ENCODE peak calls at places on chromosomes 3 and 15, in eight cellular contexts. U is glutamatergic neuron, H is fibroblast of lung, F is tibial nerve, N is AG09319, S is ovary, P is GM13977, Z is DND-41. T is an unnamed sample.
A peak's percentile ranks its signal among the peaks of the same experiment; 100 is the strongest.

GRCh38 chr15:77731067-77731466 is 98.4 kb upstream of the LINGO1 start:
- DNase-seq in U (no peak), H (no peak), F (no peak), N (no peak), S (no peak), P (no peak), Z (no peak), T (no peak)

GRCh38 chr3:40490916-40491315 is 14.0 kb downstream of the ZNF619 start:
- DNase-seq in U (no peak), H (peak; percentile 25), F (no peak), N (no peak), S (no peak), P (no peak), Z (no peak), T (no peak)

GRCh38 chr15:42359990-42360389 is 689 bp downstream of the CAPN3 start:
- DNase-seq in U (no peak), H (no peak), F (no peak), N (no peak), S (no peak), P (no peak), Z (no peak), T (no peak)

GRCh38 chr3:26498192-26498591 is 124.4 kb upstream of the LRRC3B start:
- DNase-seq in U (no peak), H (no peak), F (no peak), N (no peak), S (no peak), P (no peak), Z (no peak), T (no peak)

GRCh38 chr3:46840491-46840890 is 22.8 kb downstream of the MYL3 start:
- DNase-seq in U (no peak), H (no peak), F (no peak), N (no peak), S (no peak), P (no peak), Z (no peak), T (no peak)

GRCh38 chr3:18670755-18671154 is 245.6 kb upstream of the SATB1 start:
- DNase-seq in U (no peak), H (no peak), F (no peak), N (no peak), S (no peak), P (no peak), Z (no peak), T (no peak)

GRCh38 chr3:151308089-151308488 is 8.5 kb downstream of the GPR87 start:
- DNase-seq in U (no peak), H (no peak), F (no peak), N (no peak), S (no peak), P (no peak), Z (no peak), T (no peak)

GRCh38 chr3:175777495-175777894 is 918.4 kb downstream of the NAALADL2 start:
- DNase-seq in U (no peak), H (peak; percentile 33), F (no peak), N (no peak), S (no peak), P (no peak), Z (no peak), T (no peak)

GRCh38 chr3:18127864-18128185 is 297.3 kb downstream of the SATB1 start:
- DNase-seq in U (no peak), H (no peak), F (no peak), N (no peak), S (no peak), P (no peak), Z (no peak), T (no peak)

GRCh38 chr3:104108522-104108921 is 1258.2 kb upstream of the ALCAM start:
- DNase-seq in U (no peak), H (no peak), F (no peak), N (no peak), S (no peak), P (no peak), Z (no peak), T (no peak)

GRCh38 chr3:8505621-8506020 is 4.0 kb downstream of the LMCD1 start:
- DNase-seq in U (no peak), H (no peak), F (no peak), N (no peak), S (no peak), P (no peak), Z (no peak), T (no peak)

GRCh38 chr15:31974154-31974794 is 56.0 kb upstream of the CHRNA7 start:
- DNase-seq in U (no peak), H (no peak), F (no peak), N (no peak), S (no peak), P (no peak), Z (no peak), T (no peak)

GRCh38 chr3:117853923-117854322 is 1144.3 kb downstream of the TUSC7 start:
- DNase-seq in U (no peak), H (peak; percentile 87), F (no peak), N (peak; percentile 54), S (no peak), P (no peak), Z (no peak), T (no peak)

GRCh38 chr3:3799173-3800075 is at the start of gene LRRN1:
- DNase-seq in U (peak; percentile 94), H (no peak), F (no peak), N (no peak), S (peak; percentile 79), P (peak; percentile 67), Z (peak; percentile 12), T (peak; percentile 84)

GRCh38 chr3:177351757-177352158 is 154.5 kb upstream of the TBL1XR1 start:
- DNase-seq in U (no peak), H (no peak), F (no peak), N (no peak), S (no peak), P (peak; percentile 77), Z (no peak), T (no peak)

GRCh38 chr15:89621547-89621946 is 33.7 kb downstream of the KIF7 start:
- DNase-seq in U (no peak), H (no peak), F (no peak), N (no peak), S (no peak), P (no peak), Z (no peak), T (no peak)

GRCh38 chr3:186268616-186269448 is 93.2 kb downstream of the DGKG start:
- DNase-seq in U (peak; percentile 37), H (peak; percentile 44), F (no peak), N (no peak), S (no peak), P (no peak), Z (no peak), T (no peak)
- TF ChIP-seq CTCF in U (no peak), H (peak; percentile 12), F (no peak), N (peak; percentile 34), S (no peak), P (peak; percentile 12), Z (peak; percentile 36), T (peak; percentile 49)

GRCh38 chr3:23751485-23751811 is 54.3 kb upstream of the UBE2E1 start:
- DNase-seq in U (no peak), H (no peak), F (no peak), N (no peak), S (no peak), P (no peak), Z (no peak), T (no peak)

GRCh38 chr3:23750573-23751484 is 54.9 kb upstream of the UBE2E1 start:
- DNase-seq in U (no peak), H (no peak), F (no peak), N (no peak), S (no peak), P (no peak), Z (no peak), T (no peak)

GRCh38 chr3:23756206-23756840 is 49.4 kb upstream of the UBE2E1 start:
- DNase-seq in U (no peak), H (no peak), F (no peak), N (no peak), S (no peak), P (no peak), Z (no peak), T (no peak)

GRCh38 chr3:23752126-23752525 is 53.6 kb upstream of the UBE2E1 start:
- DNase-seq in U (no peak), H (no peak), F (no peak), N (no peak), S (no peak), P (no peak), Z (no peak), T (no peak)

GRCh38 chr3:23754215-23754614 is 51.5 kb upstream of the UBE2E1 start:
- DNase-seq in U (no peak), H (no peak), F (no peak), N (no peak), S (no peak), P (no peak), Z (no peak), T (no peak)
- TF ChIP-seq CTCF in U (no peak), H (no peak), F (no peak), N (no peak), S (no peak), P (no peak), Z (no peak), T (no peak)

DNA sequence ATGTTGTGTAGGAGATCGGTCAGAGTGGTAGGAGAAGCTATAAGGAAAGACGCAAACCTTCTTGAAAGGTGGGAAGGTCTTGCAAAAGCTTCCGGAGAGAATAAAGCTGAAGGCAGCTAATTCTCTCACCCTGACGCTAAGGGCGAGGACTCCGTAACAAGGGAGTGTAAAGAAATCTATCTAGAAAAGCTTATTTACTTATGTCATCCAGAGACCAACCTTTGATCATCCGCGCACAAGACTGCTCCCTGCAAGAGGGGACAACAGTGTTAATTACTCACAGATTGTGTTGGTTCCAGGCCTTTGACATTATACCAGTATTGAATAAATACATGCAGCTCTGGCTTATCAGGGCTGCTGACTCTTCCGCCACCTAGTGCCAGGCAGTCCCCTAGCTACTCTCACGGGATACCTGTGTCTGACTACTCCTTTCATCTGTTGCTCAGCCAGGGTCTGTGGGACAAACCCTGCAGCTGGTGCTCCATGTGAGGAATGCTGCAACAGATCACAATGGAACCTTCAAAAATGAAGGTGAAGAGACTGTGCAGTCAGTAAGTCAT is 211.7 kb downstream of the DTWD1 start:
- DNase-seq in U (no peak), H (no peak), F (no peak), N (no peak), S (no peak), P (no peak), Z (peak; percentile 3), T (no peak)
- TF ChIP-seq CTCF in U (no peak), H (peak; percentile 7), F (no peak), N (peak; percentile 31), S (no peak), P (no peak), Z (peak; percentile 32), T (peak; percentile 20)

DNA sequence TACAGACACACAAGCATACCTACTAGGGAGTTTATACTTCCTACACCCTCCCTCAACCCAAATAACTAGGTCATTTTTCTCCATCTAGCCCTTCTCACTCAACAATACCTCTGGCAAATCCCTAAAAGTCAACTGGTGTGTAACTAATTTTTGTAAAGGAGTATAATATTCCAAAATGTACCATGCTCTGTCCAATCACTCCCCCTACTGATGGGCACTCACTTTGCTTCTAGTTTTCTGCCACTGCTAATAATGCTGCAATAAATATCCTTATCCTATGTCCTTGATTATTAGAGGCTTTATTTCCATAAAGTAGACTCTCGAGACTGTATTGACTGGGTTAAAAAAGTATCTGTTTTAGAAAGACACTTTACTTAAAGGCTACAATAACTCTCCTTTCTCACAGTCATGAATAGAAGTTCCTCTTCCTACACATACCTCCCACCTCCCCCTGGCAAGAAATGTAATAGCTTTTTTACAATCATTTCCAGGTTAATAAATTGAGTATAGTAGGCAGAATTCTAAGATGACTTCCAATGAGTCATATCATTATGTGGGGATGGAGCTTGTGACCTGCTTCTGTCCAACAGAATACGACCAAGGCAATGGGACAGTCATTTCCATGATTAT is 30.0 kb downstream of the SHQ1 start:
- DNase-seq in U (no peak), H (peak; percentile 64), F (no peak), N (peak; percentile 18), S (no peak), P (no peak), Z (no peak), T (no peak)
- TF ChIP-seq CTCF in U (peak; percentile 60), H (peak; percentile 65), F (peak; percentile 39), N (peak; percentile 79), S (no peak), P (peak; percentile 66), Z (peak; percentile 45), T (peak; percentile 89)

GRCh38 chr15:49964071-49964470 is 155.0 kb downstream of the ATP8B4 start:
- DNase-seq in U (no peak), H (no peak), F (no peak), N (no peak), S (no peak), P (no peak), Z (no peak), T (no peak)
- TF ChIP-seq CTCF in U (no peak), H (no peak), F (no peak), N (no peak), S (no peak), P (no peak), Z (no peak), T (no peak)

T was measured in osteocyte.